ENCODE peak calls at places on chromosomes 13 and 19, in four cellular contexts. D is astrocyte of the hippocampus; Z is DMS79; S is stimulated activated CD8-positive, alpha-beta memory T cell treated with anti-CD3 and anti-CD28 coated beads, Interleukin-15, amount 100 ng/mL, for 1 hour. X is an unnamed sample.
A peak's percentile ranks its signal among the peaks of the same experiment; 100 is the strongest.

GRCh38 chr19:49658139-49658517 is 7.5 kb downstream of the IRF3 start:
- DNase-seq in S (no peak), D (no peak), Z (no peak), X (no peak)

GRCh38 chr13:70747305-70747704 is 639.1 kb upstream of the KLHL1 start:
- DNase-seq in Z (no peak), S (no peak), D (no peak), X (no peak)

GRCh38 chr13:54928071-54928470 is 1899.5 kb downstream of the OLFM4 start:
- DNase-seq in S (no peak), D (no peak), Z (no peak), X (no peak)

GRCh38 chr13:92044351-92044750 is 645.9 kb downstream of the GPC5 start:
- DNase-seq in S (no peak), D (peak; percentile 2), Z (no peak), X (no peak)

GRCh38 chr13:23610966-23611486 is 40.8 kb downstream of the TNFRSF19 start:
- DNase-seq in Z (no peak), D (peak; percentile 64), S (no peak), X (peak; percentile 31)

GRCh38 chr13:71661921-71662320 is 205.1 kb downstream of the DACH1 start:
- DNase-seq in S (no peak), D (peak; percentile 64), Z (no peak), X (no peak)

GRCh38 chr19:56266060-56266459 is 6.5 kb upstream of the EDDM13 start:
- DNase-seq in Z (no peak), D (no peak), S (no peak), X (no peak)

GRCh38 chr13:52751196-52751595 is 11.6 kb upstream of the CNMD start:
- DNase-seq in Z (no peak), D (no peak), S (no peak), X (peak; percentile 68)

GRCh38 chr19:12939292-12939606 is 840 bp downstream of the CALR start:
- DNase-seq in D (peak; percentile 50), S (no peak), Z (no peak), X (peak; percentile 39)

GRCh38 chr13:46121033-46121432 is 16.2 kb upstream of the CPB2 start:
- DNase-seq in D (no peak), S (no peak), Z (no peak), X (no peak)

GRCh38 chr13:71054358-71054757 is 812.6 kb downstream of the DACH1 start:
- DNase-seq in Z (no peak), S (no peak), D (no peak), X (no peak)

GRCh38 chr19:13169769-13170168 is 19.6 kb downstream of the IER2 start:
- DNase-seq in S (no peak), Z (no peak), D (no peak), X (peak; percentile 87)

GRCh38 chr19:52227980-52228379 is 38.1 kb downstream of the PPP2R1A start:
- DNase-seq in S (no peak), D (no peak), Z (no peak), X (no peak)

GRCh38 chr13:33554919-33555791 is 262.8 kb upstream of the RFC3 start:
- DNase-seq in Z (no peak), S (no peak), D (peak; percentile 12), X (no peak)

GRCh38 chr19:575527-576506 is 3.4 kb downstream of the BSG start:
- DNase-seq in Z (no peak), D (peak; percentile 73), S (no peak), X (peak; percentile 85)

GRCh38 chr13:80945328-80945727 is 604.4 kb upstream of the SPRY2 start:
- DNase-seq in D (peak; percentile 16), Z (no peak), S (no peak), X (peak; percentile 2)

GRCh38 chr13:98981596-98982195 is 3.8 kb upstream of the DOCK9 start:
- DNase-seq in S (no peak), D (no peak), Z (no peak), X (peak; percentile 30)

GRCh38 chr13:51292000-51292550 is 47.4 kb upstream of the SERPINE3 start:
- DNase-seq in D (peak; percentile 91), S (no peak), Z (no peak), X (no peak)

GRCh38 chr13:42745655-42746054 is 35.7 kb upstream of the FAM216B start:
- DNase-seq in D (no peak), Z (no peak), S (no peak), X (no peak)

GRCh38 chr13:110306960-110307696 is at the start of the genes COL4A1 and COL4A2:
- DNase-seq in D (peak; percentile 95), S (no peak), Z (peak; percentile 66), X (peak; percentile 88)

GRCh38 chr13:40668335-40668734 is 1.9 kb upstream of the FOXO1 start:
- DNase-seq in S (peak; percentile 27), Z (no peak), D (no peak), X (no peak)

GRCh38 chr13:74290324-74290773 is 156.1 kb upstream of the KLF12 start:
- DNase-seq in D (peak; percentile 95), S (no peak), Z (peak; percentile 82), X (peak; percentile 98)

GRCh38 chr13:106566682-106567420 is 1.1 kb downstream of the ARGLU1 start:
- DNase-seq in Z (peak; percentile 49), D (peak; percentile 64), S (no peak), X (peak; percentile 50)

GRCh38 chr13:110618780-110619179 is 3.4 kb downstream of the NAXD start:
- DNase-seq in Z (no peak), D (no peak), S (no peak), X (no peak)

GRCh38 chr13:41007359-41008118 is 11.6 kb downstream of the ELF1 start:
- DNase-seq in Z (no peak), D (no peak), S (no peak), X (no peak)

GRCh38 chr13:84870190-84870589 is 929.0 kb downstream of the SLITRK6 start:
- DNase-seq in D (no peak), S (no peak), Z (no peak), X (no peak)

GRCh38 chr13:32001769-32002168 is 29.8 kb upstream of the FRY start:
- DNase-seq in D (no peak), Z (no peak), S (no peak), X (no peak)

GRCh38 chr19:5828661-5829566 is 10.6 kb downstream of the FUT6 start:
- DNase-seq in S (no peak), D (peak; percentile 52), Z (peak; percentile 58), X (no peak)

GRCh38 chr13:106415971-106416370 is 119.5 kb downstream of the EFNB2 start:
- DNase-seq in S (no peak), D (no peak), Z (no peak), X (no peak)

GRCh38 chr13:100542546-100543156 is 45.9 kb downstream of the GGACT start:
- DNase-seq in Z (peak; percentile 78), D (peak; percentile 43), S (no peak), X (peak; percentile 35)

GRCh38 chr13:24540236-24541126 is 27.9 kb upstream of the PARP4 start:
- DNase-seq in D (peak; percentile 7), Z (no peak), S (no peak), X (no peak)

GRCh38 chr13:39776439-39776838 is 121.0 kb downstream of the COG6 start:
- DNase-seq in D (peak; percentile 83), S (no peak), Z (no peak), X (peak; percentile 45)

GRCh38 chr13:30049692-30050091 is 199.3 kb upstream of the UBL3 start:
- DNase-seq in Z (no peak), S (no peak), D (no peak), X (peak; percentile 15)

GRCh38 chr13:97493471-97493870 is 59.5 kb downstream of the RAP2A start:
- DNase-seq in D (no peak), S (no peak), Z (no peak), X (no peak)

X was measured in kidney tubule cell.